ENCODE peak calls at places on chromosome 19, in seven cellular contexts. One of them, this sample, is unnamed.

GRCh38 chr19:35657904-35658700 is 8.2 kb upstream of the UPK1A start:
- DNase-seq in stimulated activated CD4-positive, alpha-beta T cell treated with anti-CD3 and anti-CD28 coated beads, Interleukin-2, amount 100 ng/mL, for 24 hours: no peak
- DNase-seq in fibroblast of mammary gland: peak
- DNase-seq in NCI-H2081 treated with DMSO at 0.1 percent for 48 hours: no peak
- DNase-seq in GM04503: no peak
- DNase-seq in T47D: no peak
- DNase-seq in activated T-helper 1 cell treated with anti-CD3 and anti-CD28 coated beads, Interleukin-12 subunit alpha, Interleukin-12 subunit beta, Interleukin-2, Interleukin-4 antibody, amounts not matched to agents 30 ng/mL and 10 ng/mL and 1 ng/mL, durations not matched to agents 14 hours and 24 hours and 36 hours: no peak
- DNase-seq in this sample: no peak

GRCh38 chr19:50963381-50963780 is 6.0 kb downstream of the KLK6 start:
- DNase-seq in fibroblast of mammary gland: no peak
- DNase-seq in activated T-helper 1 cell treated with anti-CD3 and anti-CD28 coated beads, Interleukin-12 subunit alpha, Interleukin-12 subunit beta, Interleukin-2, Interleukin-4 antibody, amounts not matched to agents 30 ng/mL and 10 ng/mL and 1 ng/mL, durations not matched to agents 14 hours and 24 hours and 36 hours: no peak
- DNase-seq in T47D: no peak
- DNase-seq in NCI-H2081 treated with DMSO at 0.1 percent for 48 hours: no peak
- DNase-seq in stimulated activated CD4-positive, alpha-beta T cell treated with anti-CD3 and anti-CD28 coated beads, Interleukin-2, amount 100 ng/mL, for 24 hours: no peak
- DNase-seq in GM04503: no peak
- DNase-seq in this sample: no peak

GRCh38 chr19:30519607-30520205 is 147.5 kb downstream of the ZNF536 start:
- DNase-seq in fibroblast of mammary gland: no peak
- DNase-seq in T47D: no peak
- DNase-seq in NCI-H2081 treated with DMSO at 0.1 percent for 48 hours: no peak
- DNase-seq in activated T-helper 1 cell treated with anti-CD3 and anti-CD28 coated beads, Interleukin-12 subunit alpha, Interleukin-12 subunit beta, Interleukin-2, Interleukin-4 antibody, amounts not matched to agents 30 ng/mL and 10 ng/mL and 1 ng/mL, durations not matched to agents 14 hours and 24 hours and 36 hours: no peak
- DNase-seq in stimulated activated CD4-positive, alpha-beta T cell treated with anti-CD3 and anti-CD28 coated beads, Interleukin-2, amount 100 ng/mL, for 24 hours: no peak
- DNase-seq in GM04503: no peak
- DNase-seq in this sample: no peak

GRCh38 chr19:35811317-35812219 is 1.1 kb downstream of the PRODH2 start:
- DNase-seq in NCI-H2081 treated with DMSO at 0.1 percent for 48 hours: no peak
- DNase-seq in T47D: no peak
- DNase-seq in stimulated activated CD4-positive, alpha-beta T cell treated with anti-CD3 and anti-CD28 coated beads, Interleukin-2, amount 100 ng/mL, for 24 hours: no peak
- DNase-seq in activated T-helper 1 cell treated with anti-CD3 and anti-CD28 coated beads, Interleukin-12 subunit alpha, Interleukin-12 subunit beta, Interleukin-2, Interleukin-4 antibody, amounts not matched to agents 30 ng/mL and 10 ng/mL and 1 ng/mL, durations not matched to agents 14 hours and 24 hours and 36 hours: no peak
- DNase-seq in fibroblast of mammary gland: no peak
- DNase-seq in GM04503: no peak
- DNase-seq in this sample: no peak

GRCh38 chr19:45164577-45165335 is 4.0 kb upstream of the NKPD1 start:
- DNase-seq in GM04503: peak
- DNase-seq in T47D: no peak
- DNase-seq in NCI-H2081 treated with DMSO at 0.1 percent for 48 hours: no peak
- DNase-seq in activated T-helper 1 cell treated with anti-CD3 and anti-CD28 coated beads, Interleukin-12 subunit alpha, Interleukin-12 subunit beta, Interleukin-2, Interleukin-4 antibody, amounts not matched to agents 30 ng/mL and 10 ng/mL and 1 ng/mL, durations not matched to agents 14 hours and 24 hours and 36 hours: peak
- DNase-seq in fibroblast of mammary gland: peak
- DNase-seq in stimulated activated CD4-positive, alpha-beta T cell treated with anti-CD3 and anti-CD28 coated beads, Interleukin-2, amount 100 ng/mL, for 24 hours: peak
- DNase-seq in this sample: no peak

GRCh38 chr19:10091370-10091687 is 5.2 kb downstream of the SHFL start:
- DNase-seq in NCI-H2081 treated with DMSO at 0.1 percent for 48 hours: no peak
- DNase-seq in T47D: no peak
- DNase-seq in stimulated activated CD4-positive, alpha-beta T cell treated with anti-CD3 and anti-CD28 coated beads, Interleukin-2, amount 100 ng/mL, for 24 hours: no peak
- DNase-seq in fibroblast of mammary gland: no peak
- DNase-seq in activated T-helper 1 cell treated with anti-CD3 and anti-CD28 coated beads, Interleukin-12 subunit alpha, Interleukin-12 subunit beta, Interleukin-2, Interleukin-4 antibody, amounts not matched to agents 30 ng/mL and 10 ng/mL and 1 ng/mL, durations not matched to agents 14 hours and 24 hours and 36 hours: no peak
- DNase-seq in GM04503: no peak
- DNase-seq in this sample: no peak

GRCh38 chr19:1855040-1855827 is 7.0 kb upstream of the REXO1 start:
- DNase-seq in T47D: peak
- DNase-seq in NCI-H2081 treated with DMSO at 0.1 percent for 48 hours: no peak
- DNase-seq in activated T-helper 1 cell treated with anti-CD3 and anti-CD28 coated beads, Interleukin-12 subunit alpha, Interleukin-12 subunit beta, Interleukin-2, Interleukin-4 antibody, amounts not matched to agents 30 ng/mL and 10 ng/mL and 1 ng/mL, durations not matched to agents 14 hours and 24 hours and 36 hours: peak
- DNase-seq in GM04503: no peak
- DNase-seq in stimulated activated CD4-positive, alpha-beta T cell treated with anti-CD3 and anti-CD28 coated beads, Interleukin-2, amount 100 ng/mL, for 24 hours: peak
- DNase-seq in fibroblast of mammary gland: peak
- DNase-seq in this sample: peak

GRCh38 chr19:46492841-46493235 is 2.8 kb downstream of the PNMA8B start:
- DNase-seq in GM04503: no peak
- DNase-seq in activated T-helper 1 cell treated with anti-CD3 and anti-CD28 coated beads, Interleukin-12 subunit alpha, Interleukin-12 subunit beta, Interleukin-2, Interleukin-4 antibody, amounts not matched to agents 30 ng/mL and 10 ng/mL and 1 ng/mL, durations not matched to agents 14 hours and 24 hours and 36 hours: no peak
- DNase-seq in stimulated activated CD4-positive, alpha-beta T cell treated with anti-CD3 and anti-CD28 coated beads, Interleukin-2, amount 100 ng/mL, for 24 hours: no peak
- DNase-seq in T47D: no peak
- DNase-seq in NCI-H2081 treated with DMSO at 0.1 percent for 48 hours: no peak
- DNase-seq in fibroblast of mammary gland: no peak
- DNase-seq in this sample: no peak

GRCh38 chr19:33906578-33907335 is 110.1 kb downstream of the KCTD15 start:
- DNase-seq in activated T-helper 1 cell treated with anti-CD3 and anti-CD28 coated beads, Interleukin-12 subunit alpha, Interleukin-12 subunit beta, Interleukin-2, Interleukin-4 antibody, amounts not matched to agents 30 ng/mL and 10 ng/mL and 1 ng/mL, durations not matched to agents 14 hours and 24 hours and 36 hours: no peak
- DNase-seq in NCI-H2081 treated with DMSO at 0.1 percent for 48 hours: no peak
- DNase-seq in GM04503: no peak
- DNase-seq in stimulated activated CD4-positive, alpha-beta T cell treated with anti-CD3 and anti-CD28 coated beads, Interleukin-2, amount 100 ng/mL, for 24 hours: no peak
- DNase-seq in T47D: peak
- DNase-seq in fibroblast of mammary gland: peak
- DNase-seq in this sample: peak

GRCh38 chr19:1000095-1000494 is at the start of gene GRIN3B:
- DNase-seq in NCI-H2081 treated with DMSO at 0.1 percent for 48 hours: no peak
- DNase-seq in activated T-helper 1 cell treated with anti-CD3 and anti-CD28 coated beads, Interleukin-12 subunit alpha, Interleukin-12 subunit beta, Interleukin-2, Interleukin-4 antibody, amounts not matched to agents 30 ng/mL and 10 ng/mL and 1 ng/mL, durations not matched to agents 14 hours and 24 hours and 36 hours: peak
- DNase-seq in T47D: peak
- DNase-seq in GM04503: no peak
- DNase-seq in stimulated activated CD4-positive, alpha-beta T cell treated with anti-CD3 and anti-CD28 coated beads, Interleukin-2, amount 100 ng/mL, for 24 hours: peak
- DNase-seq in fibroblast of mammary gland: peak
- DNase-seq in this sample: no peak

This sample was measured in GM04504.